ENCODE peak calls at places on chromosomes 1 and 21, in nine cellular contexts. Y is HFF-Myc, I is suprapubic skin, N is EH, T is amniotic stem cell, C is astrocyte of the cerebellum, A is adrenal gland, M is C1 segment of cervical spinal cord, X is iPS-NIHi11. P is an unnamed sample.

GRCh38 chr1:14366361-14367018 is 232.0 kb upstream of the KAZN start:
- DNase-seq in Y (no peak), I (no peak), N (no peak), A (peak), C (peak), M (peak), T (no peak), X (peak), P (peak)

GRCh38 chr1:110187139-110187890 is 22.8 kb upstream of the KCNC4 start:
- DNase-seq in I (no peak), C (no peak), N (peak), T (peak), X (no peak), Y (no peak), M (no peak), A (no peak), P (peak)

GRCh38 chr1:207791290-207791689 is 39.4 kb downstream of the CD46 start:
- DNase-seq in M (no peak), C (no peak), I (no peak), N (no peak), Y (no peak), A (no peak), T (no peak), X (no peak), P (no peak)

GRCh38 chr1:245873883-245874671 is 633.0 kb downstream of the SMYD3 start:
- DNase-seq in I (no peak), Y (no peak), M (no peak), A (no peak), X (no peak), C (no peak), T (no peak), N (peak), P (no peak)

GRCh38 chr1:9371391-9371935 is 78.8 kb downstream of the SPSB1 start:
- DNase-seq in I (no peak), T (peak), C (peak), Y (peak), X (peak), N (peak), M (no peak), A (no peak), P (peak)

GRCh38 chr1:239718997-239719628 is 332.7 kb downstream of the CHRM3 start:
- DNase-seq in X (no peak), N (no peak), A (no peak), M (no peak), I (no peak), Y (no peak), T (no peak), C (no peak), P (no peak)

GRCh38 chr1:117466761-117467160 is 99.5 kb downstream of the MAN1A2 start:
- DNase-seq in I (no peak), C (no peak), T (no peak), M (no peak), A (no peak), X (no peak), N (peak), Y (no peak), P (no peak)

GRCh38 chr1:34984435-34985062 is 598 bp downstream of the TMEM35B start:
- DNase-seq in Y (no peak), C (no peak), M (no peak), A (peak), X (no peak), I (no peak), N (peak), T (no peak), P (peak)

GRCh38 chr1:248828845-248829244 is 3.1 kb upstream of the SH3BP5L start:
- DNase-seq in A (peak), X (no peak), M (no peak), T (peak), I (no peak), Y (no peak), C (no peak), N (peak), P (peak)

GRCh38 chr1:246039585-246039984 is 467.5 kb downstream of the SMYD3 start:
- DNase-seq in M (no peak), Y (no peak), A (no peak), N (no peak), T (no peak), X (no peak), I (no peak), C (no peak), P (no peak)

GRCh38 chr1:6080469-6080868 is 34.8 kb downstream of the KCNAB2 start:
- DNase-seq in N (no peak), M (no peak), X (no peak), A (no peak), T (no peak), I (no peak), Y (no peak), C (no peak), P (no peak)

GRCh38 chr21:15669247-15669646 is 60.5 kb upstream of the USP25 start:
- DNase-seq in X (no peak), I (no peak), T (no peak), C (no peak), A (no peak), Y (no peak), N (peak), M (no peak), P (peak)

GRCh38 chr21:46183910-46184624 is at the start of gene SPATC1L:
- DNase-seq in T (peak), N (peak), X (peak), M (no peak), Y (no peak), C (peak), I (peak), A (peak), P (peak)

GRCh38 chr1:10939654-10940450 is 72.6 kb upstream of the TARDBP start:
- DNase-seq in T (no peak), I (no peak), C (no peak), M (no peak), X (no peak), A (no peak), Y (peak), N (peak), P (no peak)

GRCh38 chr1:54671985-54672608 is 30.5 kb downstream of the MROH7 start:
- DNase-seq in Y (peak), X (peak), C (peak), T (peak), I (no peak), M (no peak), A (peak), N (peak), P (peak)

GRCh38 chr1:40708750-40709099 is 17.2 kb downstream of the NFYC start:
- DNase-seq in Y (peak), A (no peak), X (peak), C (peak), I (no peak), T (peak), N (peak), M (no peak), P (peak)

GRCh38 chr1:85344256-85344694 is 67.8 kb upstream of the BCL10 start:
- DNase-seq in T (no peak), X (peak), I (no peak), Y (no peak), N (peak), A (peak), C (no peak), M (no peak), P (peak)

GRCh38 chr1:206708058-206708457 is 23.4 kb downstream of the MAPKAPK2 start:
- DNase-seq in N (no peak), Y (no peak), M (no peak), I (no peak), X (no peak), A (no peak), T (no peak), C (no peak), P (no peak)

GRCh38 chr1:53143527-53143926 is 1.1 kb upstream of the SLC1A7 start:
- DNase-seq in C (no peak), X (no peak), T (no peak), M (no peak), N (no peak), Y (no peak), I (no peak), A (no peak), P (no peak)

GRCh38 chr1:212488436-212489283 is 55.9 kb downstream of the NENF start:
- DNase-seq in N (peak), X (no peak), T (no peak), C (peak), M (peak), I (peak), A (peak), Y (no peak), P (peak)

GRCh38 chr1:25866288-25866687 is 7.0 kb upstream of the AUNIP start:
- DNase-seq in M (no peak), A (no peak), T (no peak), I (no peak), X (no peak), Y (no peak), C (no peak), N (no peak), P (no peak)

GRCh38 chr1:32894681-32895080 is 6.5 kb downstream of the TMEM54 start:
- DNase-seq in T (no peak), A (no peak), Y (no peak), M (no peak), X (no peak), C (no peak), N (no peak), I (no peak), P (no peak)

GRCh38 chr1:230833511-230833910 is 34.8 kb downstream of the C1orf198 start:
- DNase-seq in C (no peak), T (no peak), A (no peak), M (no peak), Y (no peak), X (no peak), I (no peak), N (no peak), P (no peak)

GRCh38 chr1:101112051-101112770 is 86.6 kb upstream of the DPH5 start:
- DNase-seq in A (peak), M (no peak), Y (no peak), C (no peak), N (no peak), X (no peak), I (no peak), T (no peak), P (no peak)

GRCh38 chr1:203672354-203672753 is 45.7 kb downstream of the ATP2B4 start:
- DNase-seq in M (no peak), I (no peak), T (no peak), N (peak), X (no peak), C (no peak), A (no peak), Y (peak), P (peak)

GRCh38 chr1:64269558-64269884 is 66.1 kb downstream of the UBE2U start:
- DNase-seq in I (no peak), N (no peak), T (no peak), C (no peak), Y (no peak), X (no peak), M (no peak), A (no peak), P (no peak)

GRCh38 chr21:34524671-34525601 is 12.9 kb upstream of the KCNE1 start:
- DNase-seq in T (peak), M (no peak), X (peak), Y (no peak), N (peak), A (no peak), I (no peak), C (peak), P (peak)

GRCh38 chr1:7538849-7539771 is 232.0 kb upstream of the VAMP3 start:
- DNase-seq in A (no peak), C (no peak), I (no peak), T (no peak), M (no peak), X (no peak), N (peak), Y (no peak), P (no peak)

GRCh38 chr1:209733409-209734192 is 22.3 kb upstream of the TRAF3IP3 start:
- DNase-seq in N (peak), A (no peak), Y (no peak), X (no peak), T (no peak), C (no peak), I (no peak), M (no peak), P (no peak)

GRCh38 chr1:202571719-202572339 is 138.4 kb downstream of the SYT2 start:
- DNase-seq in C (no peak), N (peak), Y (no peak), M (no peak), I (no peak), X (peak), T (peak), A (peak), P (no peak)

GRCh38 chr1:203340112-203340804 is 10.7 kb downstream of the FMOD start:
- DNase-seq in N (peak), I (no peak), C (peak), Y (peak), M (peak), T (peak), X (peak), A (peak), P (peak)

GRCh38 chr1:203202431-203203245 is 16.1 kb upstream of the CHI3L1 start:
- DNase-seq in A (no peak), I (no peak), M (no peak), Y (peak), C (no peak), T (peak), X (no peak), N (peak), P (peak)

GRCh38 chr1:171663036-171663853 is 10.8 kb upstream of the MYOC start:
- DNase-seq in X (no peak), C (no peak), M (no peak), I (no peak), N (no peak), T (no peak), Y (no peak), A (no peak), P (no peak)

GRCh38 chr1:12230549-12231275 is 882 bp downstream of the VPS13D start:
- DNase-seq in I (peak), Y (no peak), T (no peak), C (no peak), N (peak), M (no peak), A (peak), X (peak), P (peak)

GRCh38 chr1:230852959-230853358 is 15.4 kb downstream of the C1orf198 start:
- DNase-seq in C (no peak), M (no peak), X (no peak), I (no peak), Y (no peak), A (no peak), T (no peak), N (no peak), P (no peak)